ENCODE peak calls at places on chromosomes 12 and 14, in four cellular contexts. One of them, this sample, is unnamed.

GRCh38 chr12:50174971-50175715 is 8.0 kb upstream of the CERS5 start:
- DNase-seq in astrocyte of the spinal cord: peak
- DNase-seq in smooth muscle cell of the brain vasculature: peak
- DNase-seq in osteocyte: no peak
- DNase-seq in this sample: peak

GRCh38 chr12:99852666-99853065 is 132.1 kb downstream of the ANKS1B start:
- DNase-seq in osteocyte: no peak
- DNase-seq in smooth muscle cell of the brain vasculature: no peak
- DNase-seq in astrocyte of the spinal cord: no peak
- DNase-seq in this sample: peak

GRCh38 chr14:53306267-53306721 is 153.2 kb upstream of the DDHD1 start:
- DNase-seq in smooth muscle cell of the brain vasculature: no peak
- DNase-seq in osteocyte: no peak
- DNase-seq in astrocyte of the spinal cord: peak
- DNase-seq in this sample: peak

GRCh38 chr12:124109760-124110159 is 136.7 kb downstream of the ZNF664 start:
- DNase-seq in astrocyte of the spinal cord: no peak
- DNase-seq in osteocyte: no peak
- DNase-seq in smooth muscle cell of the brain vasculature: no peak
- DNase-seq in this sample: peak

GRCh38 chr12:68180792-68181744 is 21.5 kb upstream of the IFNG start:
- DNase-seq in smooth muscle cell of the brain vasculature: no peak
- DNase-seq in astrocyte of the spinal cord: no peak
- DNase-seq in osteocyte: no peak
- DNase-seq in this sample: peak

GRCh38 chr12:2955888-2956287 is 3.3 kb upstream of the TEAD4 start:
- DNase-seq in smooth muscle cell of the brain vasculature: no peak
- DNase-seq in astrocyte of the spinal cord: no peak
- DNase-seq in osteocyte: no peak
- DNase-seq in this sample: no peak

GRCh38 chr14:102927878-102928411 is 5.5 kb downstream of the AMN start:
- DNase-seq in astrocyte of the spinal cord: no peak
- DNase-seq in osteocyte: no peak
- DNase-seq in smooth muscle cell of the brain vasculature: no peak
- DNase-seq in this sample: no peak

GRCh38 chr12:110930348-110931314 is 10.3 kb upstream of the MYL2 start:
- DNase-seq in smooth muscle cell of the brain vasculature: no peak
- DNase-seq in osteocyte: no peak
- DNase-seq in astrocyte of the spinal cord: no peak
- DNase-seq in this sample: no peak

GRCh38 chr12:110245278-110245868 is 35.7 kb upstream of the ATP2A2 start:
- DNase-seq in smooth muscle cell of the brain vasculature: no peak
- DNase-seq in astrocyte of the spinal cord: no peak
- DNase-seq in osteocyte: no peak
- DNase-seq in this sample: no peak

GRCh38 chr12:75505706-75506312 is 5.6 kb downstream of the KRR1 start:
- DNase-seq in osteocyte: no peak
- DNase-seq in astrocyte of the spinal cord: peak
- DNase-seq in smooth muscle cell of the brain vasculature: no peak
- DNase-seq in this sample: no peak

GRCh38 chr14:91094772-91095171 is 19.1 kb upstream of the DGLUCY start:
- DNase-seq in osteocyte: no peak
- DNase-seq in smooth muscle cell of the brain vasculature: no peak
- DNase-seq in astrocyte of the spinal cord: no peak
- DNase-seq in this sample: no peak

GRCh38 chr12:104958946-104959841 is 1.1 kb upstream of the SLC41A2 start:
- DNase-seq in osteocyte: no peak
- DNase-seq in astrocyte of the spinal cord: peak
- DNase-seq in smooth muscle cell of the brain vasculature: no peak
- DNase-seq in this sample: peak